ENCODE peak calls at places on chromosomes 7 and 10, in nine cellular contexts. T is testis, G is adipocyte, K is GM04503, R is uterus, W is Calu3, Y is kidney epithelial cell, B is NCI-H2029, Z is amniotic stem cell. L is an unnamed sample.

GRCh38 chr7:99092064-99092720 is 51.7 kb downstream of the SMURF1 start:
- DNase-seq in T (no peak), B (peak), R (no peak), Y (no peak), Z (no peak), W (peak), K (no peak), G (no peak), L (no peak)

GRCh38 chr10:82680688-82681087 is 805.7 kb downstream of the NRG3 start:
- DNase-seq in G (no peak), Z (no peak), W (no peak), R (no peak), Y (no peak), K (no peak), B (no peak), T (peak), L (no peak)

GRCh38 chr7:78635394-78635793 is 818.1 kb downstream of the MAGI2 start:
- DNase-seq in W (no peak), K (no peak), T (no peak), R (no peak), Z (no peak), G (no peak), B (no peak), Y (no peak), L (no peak)

GRCh38 chr10:100997364-100998182 is 2.0 kb upstream of the LZTS2 start:
- DNase-seq in T (peak), Y (no peak), B (peak), G (peak), W (peak), Z (peak), R (peak), K (no peak), L (peak)

GRCh38 chr7:21338728-21339164 is 89.1 kb upstream of the SP4 start:
- DNase-seq in K (no peak), R (no peak), T (no peak), Z (no peak), G (no peak), B (no peak), Y (no peak), W (no peak), L (peak)

GRCh38 chr10:20598590-20598989 is 298.5 kb downstream of the NEBL start:
- DNase-seq in K (no peak), Y (peak), T (peak), R (peak), Z (no peak), B (no peak), W (no peak), G (no peak), L (no peak)

GRCh38 chr7:158815046-158815445 is 14.3 kb downstream of the ESYT2 start:
- DNase-seq in T (no peak), Z (no peak), G (no peak), W (no peak), R (no peak), K (no peak), Y (no peak), B (peak), L (no peak)

GRCh38 chr10:70761031-70761601 is 24.1 kb downstream of the TBATA start:
- DNase-seq in Y (no peak), W (no peak), G (no peak), B (no peak), T (peak), K (no peak), R (no peak), Z (no peak), L (no peak)

GRCh38 chr7:134908289-134908688 is 78.0 kb upstream of the AGBL3 start:
- DNase-seq in G (peak), Y (no peak), Z (no peak), T (no peak), B (no peak), R (no peak), K (no peak), W (no peak), L (no peak)

GRCh38 chr7:19900118-19900517 is 126.7 kb upstream of the TMEM196 start:
- DNase-seq in Z (no peak), G (no peak), K (no peak), T (no peak), Y (no peak), B (no peak), W (no peak), R (no peak), L (no peak)

GRCh38 chr7:41003031-41003925 is 699.6 kb downstream of the INHBA start:
- DNase-seq in Y (no peak), G (peak), R (no peak), T (peak), Z (no peak), W (peak), K (no peak), B (peak), L (no peak)

GRCh38 chr7:28224675-28225074 is 44.1 kb upstream of the JAZF1 start:
- DNase-seq in Y (no peak), K (no peak), Z (no peak), B (no peak), W (no peak), T (no peak), G (peak), R (no peak), L (no peak)

GRCh38 chr7:130346339-130346905 is 1.8 kb downstream of the CPA5 start:
- DNase-seq in G (no peak), W (no peak), Z (no peak), K (no peak), B (no peak), R (no peak), T (no peak), Y (no peak), L (no peak)